ENCODE peak calls at places on chromosomes 11 and 22, in six cellular contexts. One of them, this sample, is unnamed.
A peak's percentile ranks its signal among the peaks of the same experiment; 100 is the strongest.

GRCh38 chr22:46897246-46897623 is 134.8 kb downstream of the TBC1D22A start:
- DNase-seq in dorsolateral prefrontal cortex: no peak
- DNase-seq in HCT116: no peak
- DNase-seq in Caco-2: no peak
- DNase-seq in GM12878: no peak
- DNase-seq in left ventricle myocardium inferior: no peak
- DNase-seq in this sample: peak; percentile 26

GRCh38 chr22:27472975-27473374 is 328.6 kb downstream of the MN1 start:
- DNase-seq in GM12878: no peak
- DNase-seq in dorsolateral prefrontal cortex: no peak
- DNase-seq in left ventricle myocardium inferior: no peak
- DNase-seq in Caco-2: no peak
- DNase-seq in HCT116: no peak
- DNase-seq in this sample: no peak

GRCh38 chr11:62401781-62402180 is 17.1 kb upstream of the SCGB1A1 start:
- DNase-seq in Caco-2: no peak
- DNase-seq in HCT116: no peak
- DNase-seq in GM12878: no peak
- DNase-seq in dorsolateral prefrontal cortex: no peak
- DNase-seq in left ventricle myocardium inferior: no peak
- DNase-seq in this sample: no peak

GRCh38 chr11:122040476-122040875 is 75.5 kb downstream of the BLID start:
- DNase-seq in dorsolateral prefrontal cortex: no peak
- DNase-seq in Caco-2: no peak
- DNase-seq in GM12878: no peak
- DNase-seq in left ventricle myocardium inferior: no peak
- DNase-seq in HCT116: no peak
- DNase-seq in this sample: no peak

GRCh38 chr22:40383905-40384304 is 13.5 kb downstream of the SGSM3 start:
- DNase-seq in Caco-2: no peak
- DNase-seq in left ventricle myocardium inferior: no peak
- DNase-seq in dorsolateral prefrontal cortex: no peak
- DNase-seq in GM12878: no peak
- DNase-seq in HCT116: no peak
- DNase-seq in this sample: no peak

GRCh38 chr11:88100161-88100560 is 75.1 kb downstream of the RAB38 start:
- DNase-seq in HCT116: no peak
- DNase-seq in dorsolateral prefrontal cortex: no peak
- DNase-seq in GM12878: no peak
- DNase-seq in left ventricle myocardium inferior: no peak
- DNase-seq in Caco-2: no peak
- DNase-seq in this sample: no peak

GRCh38 chr11:68214173-68215086 is 1.3 kb upstream of the KMT5B start:
- DNase-seq in HCT116: no peak
- DNase-seq in dorsolateral prefrontal cortex: peak; percentile 56
- DNase-seq in GM12878: no peak
- DNase-seq in Caco-2: peak; percentile 59
- DNase-seq in left ventricle myocardium inferior: no peak
- DNase-seq in this sample: no peak

GRCh38 chr22:40401532-40401931 is 31.1 kb downstream of the SGSM3 start:
- DNase-seq in HCT116: no peak
- DNase-seq in Caco-2: no peak
- DNase-seq in dorsolateral prefrontal cortex: no peak
- DNase-seq in left ventricle myocardium inferior: no peak
- DNase-seq in GM12878: no peak
- DNase-seq in this sample: peak; percentile 75

GRCh38 chr22:47376901-47377520 is 614.6 kb downstream of the TBC1D22A start:
- DNase-seq in dorsolateral prefrontal cortex: no peak
- DNase-seq in left ventricle myocardium inferior: no peak
- DNase-seq in HCT116: no peak
- DNase-seq in GM12878: no peak
- DNase-seq in Caco-2: no peak
- DNase-seq in this sample: no peak

GRCh38 chr11:103842191-103842590 is 194.2 kb upstream of the DDI1 start:
- DNase-seq in HCT116: no peak
- DNase-seq in left ventricle myocardium inferior: peak; percentile 21
- DNase-seq in dorsolateral prefrontal cortex: no peak
- DNase-seq in Caco-2: peak; percentile 10
- DNase-seq in GM12878: no peak
- DNase-seq in this sample: no peak

GRCh38 chr11:100741866-100742625 is 55.0 kb downstream of the ARHGAP42 start:
- DNase-seq in left ventricle myocardium inferior: no peak
- DNase-seq in Caco-2: no peak
- DNase-seq in dorsolateral prefrontal cortex: no peak
- DNase-seq in HCT116: no peak
- DNase-seq in GM12878: no peak
- DNase-seq in this sample: no peak

GRCh38 chr11:77136074-77136473 is 8.0 kb downstream of the MYO7A start:
- DNase-seq in Caco-2: no peak
- DNase-seq in left ventricle myocardium inferior: no peak
- DNase-seq in GM12878: no peak
- DNase-seq in HCT116: no peak
- DNase-seq in dorsolateral prefrontal cortex: no peak
- DNase-seq in this sample: no peak

GRCh38 chr11:130720232-130720787 is 196.0 kb downstream of the SNX19 start:
- DNase-seq in dorsolateral prefrontal cortex: no peak
- DNase-seq in left ventricle myocardium inferior: no peak
- DNase-seq in Caco-2: no peak
- DNase-seq in HCT116: no peak
- DNase-seq in GM12878: no peak
- DNase-seq in this sample: no peak

GRCh38 chr22:47798229-47798628 is 1035.8 kb downstream of the TBC1D22A start:
- DNase-seq in dorsolateral prefrontal cortex: no peak
- DNase-seq in HCT116: no peak
- DNase-seq in GM12878: no peak
- DNase-seq in left ventricle myocardium inferior: no peak
- DNase-seq in Caco-2: no peak
- DNase-seq in this sample: no peak

GRCh38 chr11:14907411-14908213 is 15.6 kb upstream of the CYP2R1 start:
- DNase-seq in left ventricle myocardium inferior: peak; percentile 77
- DNase-seq in Caco-2: peak; percentile 80
- DNase-seq in HCT116: no peak
- DNase-seq in GM12878: no peak
- DNase-seq in dorsolateral prefrontal cortex: peak; percentile 79
- DNase-seq in this sample: peak; percentile 58

GRCh38 chr11:115170133-115170815 is 333.9 kb downstream of the CADM1 start:
- DNase-seq in dorsolateral prefrontal cortex: no peak
- DNase-seq in Caco-2: peak; percentile 68
- DNase-seq in GM12878: no peak
- DNase-seq in left ventricle myocardium inferior: no peak
- DNase-seq in HCT116: no peak
- DNase-seq in this sample: peak; percentile 27

GRCh38 chr11:8229299-8230177 is 34.1 kb downstream of the LMO1 start:
- DNase-seq in Caco-2: no peak
- DNase-seq in HCT116: no peak
- DNase-seq in GM12878: no peak
- DNase-seq in dorsolateral prefrontal cortex: no peak
- DNase-seq in left ventricle myocardium inferior: peak; percentile 38
- DNase-seq in this sample: no peak

GRCh38 chr11:82867495-82868082 is 32.6 kb downstream of the PRCP start:
- DNase-seq in left ventricle myocardium inferior: peak; percentile 24
- DNase-seq in GM12878: peak; percentile 26
- DNase-seq in Caco-2: peak; percentile 89
- DNase-seq in dorsolateral prefrontal cortex: no peak
- DNase-seq in HCT116: peak; percentile 64
- DNase-seq in this sample: peak; percentile 77

DNA sequence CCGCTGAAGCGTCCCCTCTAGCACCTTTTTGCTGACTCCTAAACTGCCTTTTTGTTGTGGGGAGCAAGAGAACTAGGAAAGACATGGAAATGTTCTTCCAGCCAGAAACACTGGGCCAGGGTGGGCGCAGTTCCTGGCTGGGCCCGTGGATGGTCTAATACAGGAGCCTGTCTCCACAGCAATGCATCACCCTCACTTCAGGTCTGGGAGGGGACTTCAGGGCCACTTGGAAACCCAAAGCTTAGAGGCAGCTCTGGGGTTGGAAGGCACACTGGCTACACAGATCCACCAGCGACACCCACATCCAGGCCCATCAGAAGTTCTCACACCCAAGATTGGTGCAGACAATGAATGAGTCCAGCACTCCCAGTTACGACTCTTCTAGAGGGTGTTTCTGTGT is 120.3 kb downstream of the ETS1 start:
- DNase-seq in Caco-2: no peak
- DNase-seq in GM12878: no peak
- DNase-seq in HCT116: no peak
- DNase-seq in left ventricle myocardium inferior: no peak
- DNase-seq in dorsolateral prefrontal cortex: no peak
- DNase-seq in this sample: no peak
- H3K4me3 ChIP-seq in Caco-2: no peak overlapping the region
- H3K4me3 ChIP-seq in GM12878: no peak overlapping the region
- H3K4me3 ChIP-seq in HCT116: peak overlapping the region; percentile 26
- H3K4me3 ChIP-seq in left ventricle myocardium inferior: no peak overlapping the region
- H3K4me3 ChIP-seq in dorsolateral prefrontal cortex: no peak overlapping the region
- H3K4me3 ChIP-seq in this sample: no peak overlapping the region

GRCh38 chr11:1297576-1298473 is 11.6 kb downstream of the TOLLIP start:
- DNase-seq in dorsolateral prefrontal cortex: peak; percentile 44
- DNase-seq in GM12878: no peak
- DNase-seq in Caco-2: no peak
- DNase-seq in HCT116: no peak
- DNase-seq in left ventricle myocardium inferior: no peak
- DNase-seq in this sample: no peak
- H3K4me3 ChIP-seq in dorsolateral prefrontal cortex: no peak overlapping the region
- H3K4me3 ChIP-seq in GM12878: no peak overlapping the region
- H3K4me3 ChIP-seq in Caco-2: no peak overlapping the region
- H3K4me3 ChIP-seq in HCT116: no peak overlapping the region
- H3K4me3 ChIP-seq in left ventricle myocardium inferior: no peak overlapping the region
- H3K4me3 ChIP-seq in this sample: no peak overlapping the region

DNA sequence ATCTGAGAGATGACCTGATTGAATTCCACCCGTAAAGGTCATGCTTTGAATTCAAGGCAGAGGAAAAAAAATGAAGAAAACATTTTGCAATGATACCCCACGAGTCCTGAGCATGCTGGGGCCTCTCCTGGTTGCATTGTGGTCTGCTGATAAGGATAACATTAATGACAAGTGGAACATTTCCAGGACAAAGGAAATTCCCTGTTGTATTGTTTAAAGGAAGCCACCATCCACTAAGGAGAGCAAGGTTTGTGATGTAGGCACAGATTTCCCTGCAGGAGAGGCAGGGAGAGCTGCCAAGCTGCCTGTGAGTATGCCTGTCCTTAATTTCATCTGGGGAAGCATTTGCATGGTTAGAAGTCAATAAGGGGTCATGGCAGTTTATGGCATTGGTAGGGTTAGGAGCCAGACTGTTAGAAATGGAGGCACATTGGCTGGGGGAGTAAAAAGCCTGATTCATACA is 21.9 kb downstream of the FLI1 start:
- DNase-seq in left ventricle myocardium inferior: no peak
- DNase-seq in dorsolateral prefrontal cortex: no peak
- DNase-seq in GM12878: no peak
- DNase-seq in Caco-2: no peak
- DNase-seq in HCT116: no peak
- DNase-seq in this sample: no peak
- H3K4me3 ChIP-seq in left ventricle myocardium inferior: peak overlapping the region; percentile 37
- H3K4me3 ChIP-seq in dorsolateral prefrontal cortex: no peak overlapping the region
- H3K4me3 ChIP-seq in GM12878: peak overlapping the region; percentile 61
- H3K4me3 ChIP-seq in Caco-2: no peak overlapping the region
- H3K4me3 ChIP-seq in HCT116: no peak overlapping the region
- H3K4me3 ChIP-seq in this sample: peak overlapping the region; percentile 52

GRCh38 chr22:38314140-38314991 is 2.9 kb downstream of the CSNK1E start:
- DNase-seq in left ventricle myocardium inferior: no peak
- DNase-seq in GM12878: no peak
- DNase-seq in HCT116: no peak
- DNase-seq in dorsolateral prefrontal cortex: no peak
- DNase-seq in Caco-2: no peak
- DNase-seq in this sample: no peak
- H3K4me3 ChIP-seq in left ventricle myocardium inferior: peak overlapping the region; percentile 83
- H3K4me3 ChIP-seq in GM12878: peak overlapping the region; percentile 82
- H3K4me3 ChIP-seq in HCT116: no peak overlapping the region
- H3K4me3 ChIP-seq in dorsolateral prefrontal cortex: peak overlapping the region; percentile 94
- H3K4me3 ChIP-seq in Caco-2: no peak overlapping the region
- H3K4me3 ChIP-seq in this sample: no peak overlapping the region

DNA sequence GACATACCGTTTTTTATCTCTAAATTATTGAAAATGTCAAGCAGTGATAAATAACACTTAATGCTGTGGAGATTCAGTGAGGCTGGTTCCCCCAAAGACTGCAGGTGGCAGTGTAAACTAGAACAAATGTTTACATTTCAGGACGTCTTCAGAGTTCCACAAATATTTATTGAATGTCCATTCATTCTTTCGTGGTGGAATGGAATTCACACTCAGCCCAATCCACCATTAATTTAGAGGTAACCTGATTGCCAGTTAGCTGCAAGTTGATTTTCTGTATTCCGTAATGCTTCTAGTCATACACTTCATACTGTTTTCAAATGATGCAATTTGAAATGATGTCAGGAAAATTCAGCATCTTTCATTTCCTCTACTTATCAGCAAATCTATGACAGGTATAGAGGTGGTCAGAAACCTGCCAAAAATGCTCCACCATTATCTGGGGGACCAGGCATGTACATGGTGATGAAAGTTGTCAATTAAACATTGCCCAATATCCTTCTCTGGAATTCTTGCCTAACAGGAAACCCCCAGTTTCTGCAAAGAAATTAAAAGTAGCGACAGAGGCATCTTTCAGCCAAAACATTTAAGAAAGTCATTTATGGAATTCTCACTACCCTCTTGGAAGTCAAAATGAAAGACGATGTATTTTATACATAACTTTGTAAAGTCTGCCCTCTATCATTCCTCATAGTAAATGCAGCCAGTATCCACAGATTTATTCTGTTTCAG is 94.3 kb upstream of the BMAL1 start:
- DNase-seq in Caco-2: peak; percentile 22
- DNase-seq in dorsolateral prefrontal cortex: no peak
- DNase-seq in HCT116: no peak
- DNase-seq in GM12878: no peak
- DNase-seq in left ventricle myocardium inferior: no peak
- DNase-seq in this sample: peak; percentile 15
- H3K4me3 ChIP-seq in Caco-2: no peak overlapping the region
- H3K4me3 ChIP-seq in dorsolateral prefrontal cortex: peak overlapping the region; percentile 53
- H3K4me3 ChIP-seq in HCT116: peak overlapping the region; percentile 52
- H3K4me3 ChIP-seq in GM12878: no peak overlapping the region
- H3K4me3 ChIP-seq in left ventricle myocardium inferior: peak overlapping the region; percentile 49
- H3K4me3 ChIP-seq in this sample: no peak overlapping the region

This sample was measured in Jurkat, Clone E6-1.